ENCODE peak calls at places on chromosomes 12 and 14, in seven cellular contexts. One of them, this sample, is unnamed. For H3K27me3, the result is how much of the 10 kb centered on the place peaks cover.

GRCh38 chr12:118840878-118841277 is 140.5 kb upstream of the SRRM4 start:
- DNase-seq in stomach: no peak
- DNase-seq in upper lobe of left lung: no peak
- DNase-seq in tibial nerve: no peak
- DNase-seq in transverse colon: no peak
- DNase-seq in K562: no peak
- DNase-seq in ovary: no peak
- DNase-seq in this sample: no peak

GRCh38 chr12:6288235-6288634 is 22.2 kb upstream of the PLEKHG6 start:
- DNase-seq in stomach: no peak
- DNase-seq in K562: no peak
- DNase-seq in transverse colon: no peak
- DNase-seq in upper lobe of left lung: no peak
- DNase-seq in tibial nerve: no peak
- DNase-seq in ovary: no peak
- DNase-seq in this sample: no peak

GRCh38 chr14:76868453-76869170 is 42.4 kb downstream of the LRRC74A start:
- DNase-seq in tibial nerve: no peak
- DNase-seq in ovary: no peak
- DNase-seq in K562: no peak
- DNase-seq in upper lobe of left lung: no peak
- DNase-seq in transverse colon: no peak
- DNase-seq in stomach: no peak
- DNase-seq in this sample: no peak

GRCh38 chr14:93984070-93984469 is 7.7 kb upstream of the ASB2 start:
- DNase-seq in K562: no peak
- DNase-seq in ovary: no peak
- DNase-seq in stomach: no peak
- DNase-seq in tibial nerve: no peak
- DNase-seq in upper lobe of left lung: no peak
- DNase-seq in transverse colon: no peak
- DNase-seq in this sample: no peak

GRCh38 chr12:52607314-52607713 is 6.1 kb upstream of the KRT72 start:
- DNase-seq in ovary: no peak
- DNase-seq in K562: no peak
- DNase-seq in tibial nerve: no peak
- DNase-seq in upper lobe of left lung: no peak
- DNase-seq in stomach: no peak
- DNase-seq in transverse colon: no peak
- DNase-seq in this sample: no peak

GRCh38 chr12:99695050-99695449 is 47.5 kb downstream of the GARIN6 start:
- DNase-seq in transverse colon: no peak
- DNase-seq in ovary: no peak
- DNase-seq in K562: no peak
- DNase-seq in tibial nerve: no peak
- DNase-seq in stomach: no peak
- DNase-seq in upper lobe of left lung: no peak
- DNase-seq in this sample: no peak

GRCh38 chr12:74980510-74980909 is 229.1 kb downstream of the KCNC2 start:
- DNase-seq in stomach: no peak
- DNase-seq in ovary: no peak
- DNase-seq in upper lobe of left lung: no peak
- DNase-seq in transverse colon: no peak
- DNase-seq in tibial nerve: no peak
- DNase-seq in K562: no peak
- DNase-seq in this sample: no peak

GRCh38 chr12:29148065-29148957 is 767 bp upstream of the FAR2 start:
- DNase-seq in ovary: no peak
- DNase-seq in transverse colon: peak
- DNase-seq in K562: peak
- DNase-seq in tibial nerve: peak
- DNase-seq in upper lobe of left lung: peak
- DNase-seq in stomach: no peak
- DNase-seq in this sample: peak

GRCh38 chr12:41436076-41436475 is 248.0 kb downstream of the PDZRN4 start:
- DNase-seq in transverse colon: no peak
- DNase-seq in stomach: no peak
- DNase-seq in ovary: no peak
- DNase-seq in K562: no peak
- DNase-seq in tibial nerve: no peak
- DNase-seq in upper lobe of left lung: no peak
- DNase-seq in this sample: no peak

GRCh38 chr14:22793976-22794375 is 21.3 kb downstream of the SLC7A7 start:
- DNase-seq in K562: no peak
- DNase-seq in ovary: no peak
- DNase-seq in transverse colon: no peak
- DNase-seq in tibial nerve: no peak
- DNase-seq in upper lobe of left lung: no peak
- DNase-seq in stomach: no peak
- DNase-seq in this sample: no peak

GRCh38 chr14:105073720-105074600 is 8.7 kb upstream of the GPR132 start:
- DNase-seq in transverse colon: no peak
- DNase-seq in K562: no peak
- DNase-seq in ovary: no peak
- DNase-seq in tibial nerve: no peak
- DNase-seq in upper lobe of left lung: no peak
- DNase-seq in stomach: no peak
- DNase-seq in this sample: peak

GRCh38 chr12:49369723-49370145 is 2.5 kb downstream of the SPATS2 start:
- DNase-seq in K562: peak
- DNase-seq in tibial nerve: peak
- DNase-seq in upper lobe of left lung: no peak
- DNase-seq in transverse colon: peak
- DNase-seq in ovary: peak
- DNase-seq in stomach: peak
- DNase-seq in this sample: no peak

GRCh38 chr12:105462336-105462735 is 131.8 kb downstream of the C12orf75 start:
- DNase-seq in K562: no peak
- DNase-seq in upper lobe of left lung: no peak
- DNase-seq in tibial nerve: no peak
- DNase-seq in stomach: no peak
- DNase-seq in ovary: no peak
- DNase-seq in transverse colon: no peak
- DNase-seq in this sample: no peak

GRCh38 chr12:125129592-125130255 is 64.5 kb downstream of the AACS start:
- DNase-seq in upper lobe of left lung: no peak
- DNase-seq in stomach: no peak
- DNase-seq in K562: no peak
- DNase-seq in transverse colon: no peak
- DNase-seq in ovary: no peak
- DNase-seq in tibial nerve: no peak
- DNase-seq in this sample: no peak

GRCh38 chr14:44963775-44964380 is 1.9 kb downstream of the TOGARAM1 start:
- DNase-seq in upper lobe of left lung: no peak
- DNase-seq in transverse colon: no peak
- DNase-seq in ovary: no peak
- DNase-seq in tibial nerve: no peak
- DNase-seq in stomach: no peak
- DNase-seq in K562: no peak
- DNase-seq in this sample: no peak

GRCh38 chr14:97056086-97056485 is 258.9 kb downstream of the VRK1 start:
- DNase-seq in transverse colon: no peak
- DNase-seq in K562: no peak
- DNase-seq in upper lobe of left lung: no peak
- DNase-seq in ovary: no peak
- DNase-seq in tibial nerve: no peak
- DNase-seq in stomach: no peak
- DNase-seq in this sample: no peak

GRCh38 chr12:45721954-45722353 is 7.6 kb upstream of the ARID2 start:
- DNase-seq in transverse colon: no peak
- DNase-seq in ovary: no peak
- DNase-seq in tibial nerve: no peak
- DNase-seq in K562: no peak
- DNase-seq in upper lobe of left lung: no peak
- DNase-seq in stomach: no peak
- DNase-seq in this sample: no peak

GRCh38 chr12:18955594-18955993 is 173.9 kb upstream of the PLEKHA5 start:
- DNase-seq in ovary: no peak
- DNase-seq in tibial nerve: no peak
- DNase-seq in K562: no peak
- DNase-seq in transverse colon: no peak
- DNase-seq in stomach: no peak
- DNase-seq in upper lobe of left lung: no peak
- DNase-seq in this sample: no peak

GRCh38 chr12:127620956-127621355 is 646.0 kb upstream of the TMEM132C start:
- DNase-seq in K562: no peak
- DNase-seq in transverse colon: no peak
- DNase-seq in stomach: no peak
- DNase-seq in tibial nerve: no peak
- DNase-seq in ovary: no peak
- DNase-seq in upper lobe of left lung: no peak
- DNase-seq in this sample: no peak

GRCh38 chr12:125098676-125099406 is 33.6 kb downstream of the AACS start:
- DNase-seq in transverse colon: no peak
- DNase-seq in stomach: no peak
- DNase-seq in ovary: no peak
- DNase-seq in upper lobe of left lung: no peak
- DNase-seq in K562: no peak
- DNase-seq in tibial nerve: no peak
- DNase-seq in this sample: no peak

GRCh38 chr12:63078911-63079310 is 72.1 kb downstream of the AVPR1A start:
- DNase-seq in upper lobe of left lung: no peak
- DNase-seq in ovary: no peak
- DNase-seq in stomach: no peak
- DNase-seq in transverse colon: no peak
- DNase-seq in K562: no peak
- DNase-seq in tibial nerve: no peak
- DNase-seq in this sample: no peak

GRCh38 chr14:31336646-31337045 is 83.7 kb downstream of the HEATR5A start:
- DNase-seq in transverse colon: no peak
- DNase-seq in K562: no peak
- DNase-seq in ovary: no peak
- DNase-seq in tibial nerve: no peak
- DNase-seq in stomach: no peak
- DNase-seq in upper lobe of left lung: no peak
- DNase-seq in this sample: no peak

GRCh38 chr12:132342322-132342721 is 12.9 kb upstream of the GALNT9 start:
- DNase-seq in stomach: no peak
- DNase-seq in upper lobe of left lung: no peak
- DNase-seq in tibial nerve: no peak
- DNase-seq in K562: no peak
- DNase-seq in transverse colon: no peak
- DNase-seq in ovary: no peak
- DNase-seq in this sample: no peak

GRCh38 chr14:61965030-61965745 is 203.0 kb downstream of the SNAPC1 start:
- DNase-seq in ovary: no peak
- DNase-seq in transverse colon: no peak
- DNase-seq in stomach: no peak
- DNase-seq in upper lobe of left lung: no peak
- DNase-seq in K562: no peak
- DNase-seq in tibial nerve: no peak
- DNase-seq in this sample: no peak

GRCh38 chr14:76947078-76947837 is 81.2 kb downstream of the IRF2BPL start:
- DNase-seq in ovary: peak
- DNase-seq in upper lobe of left lung: peak
- DNase-seq in K562: peak
- DNase-seq in tibial nerve: peak
- DNase-seq in transverse colon: peak
- DNase-seq in stomach: peak
- DNase-seq in this sample: peak

GRCh38 chr14:91229743-91230200 is 14.7 kb downstream of the GPR68 start:
- DNase-seq in ovary: no peak
- DNase-seq in transverse colon: peak
- DNase-seq in stomach: no peak
- DNase-seq in K562: no peak
- DNase-seq in tibial nerve: no peak
- DNase-seq in upper lobe of left lung: no peak
- DNase-seq in this sample: no peak
- TF ChIP-seq POLR2A in ovary: no peak
- TF ChIP-seq POLR2A in transverse colon: no peak
- TF ChIP-seq POLR2A in stomach: no peak
- TF ChIP-seq POLR2A in K562: no peak
- TF ChIP-seq POLR2A in tibial nerve: no peak
- TF ChIP-seq POLR2A in upper lobe of left lung: no peak
- TF ChIP-seq POLR2A in this sample: no peak

GRCh38 chr12:2273288-2273687 is 220.5 kb downstream of the CACNA1C start:
- DNase-seq in upper lobe of left lung: no peak
- DNase-seq in tibial nerve: no peak
- DNase-seq in transverse colon: no peak
- DNase-seq in stomach: no peak
- DNase-seq in K562: no peak
- DNase-seq in ovary: no peak
- DNase-seq in this sample: no peak

GRCh38 chr12:2271961-2272360 is 219.2 kb downstream of the CACNA1C start:
- DNase-seq in ovary: no peak
- DNase-seq in tibial nerve: no peak
- DNase-seq in transverse colon: no peak
- DNase-seq in upper lobe of left lung: no peak
- DNase-seq in stomach: no peak
- DNase-seq in K562: no peak
- DNase-seq in this sample: no peak

GRCh38 chr12:2268478-2269286 is 215.9 kb downstream of the CACNA1C start:
- DNase-seq in K562: no peak
- DNase-seq in stomach: no peak
- DNase-seq in tibial nerve: no peak
- DNase-seq in ovary: no peak
- DNase-seq in transverse colon: no peak
- DNase-seq in upper lobe of left lung: no peak
- DNase-seq in this sample: no peak

GRCh38 chr12:2273751-2274150 is 221.0 kb downstream of the CACNA1C start:
- DNase-seq in K562: no peak
- DNase-seq in ovary: no peak
- DNase-seq in upper lobe of left lung: no peak
- DNase-seq in transverse colon: no peak
- DNase-seq in tibial nerve: no peak
- DNase-seq in stomach: no peak
- DNase-seq in this sample: no peak

GRCh38 chr12:2270846-2271245 is 218.1 kb downstream of the CACNA1C start:
- DNase-seq in ovary: no peak
- DNase-seq in tibial nerve: no peak
- DNase-seq in K562: no peak
- DNase-seq in transverse colon: no peak
- DNase-seq in upper lobe of left lung: no peak
- DNase-seq in stomach: no peak
- DNase-seq in this sample: no peak
- H3K27me3 ChIP-seq in ovary: under half
- H3K27me3 ChIP-seq in tibial nerve: under half
- H3K27me3 ChIP-seq in K562: under half
- H3K27me3 ChIP-seq in transverse colon: under half
- H3K27me3 ChIP-seq in upper lobe of left lung: under half
- H3K27me3 ChIP-seq in stomach: under half
- H3K27me3 ChIP-seq in this sample: under half

GRCh38 chr14:24677956-24678355 is 44.0 kb upstream of the GZMB start:
- DNase-seq in ovary: no peak
- DNase-seq in stomach: no peak
- DNase-seq in upper lobe of left lung: no peak
- DNase-seq in K562: no peak
- DNase-seq in transverse colon: no peak
- DNase-seq in tibial nerve: no peak
- DNase-seq in this sample: no peak
- TF ChIP-seq EP300 in ovary: no peak
- TF ChIP-seq EP300 in stomach: no peak
- TF ChIP-seq EP300 in upper lobe of left lung: no peak
- TF ChIP-seq EP300 in K562: no peak
- TF ChIP-seq EP300 in transverse colon: no peak
- TF ChIP-seq EP300 in tibial nerve: no peak
- TF ChIP-seq EP300 in this sample: no peak

GRCh38 chr14:58239259-58240210 is 5.1 kb upstream of the PSMA3 start:
- DNase-seq in tibial nerve: peak
- DNase-seq in K562: peak
- DNase-seq in stomach: peak
- DNase-seq in ovary: peak
- DNase-seq in transverse colon: peak
- DNase-seq in upper lobe of left lung: peak
- DNase-seq in this sample: peak
- TF ChIP-seq POLR2A in tibial nerve: peak
- TF ChIP-seq POLR2A in K562: no peak
- TF ChIP-seq POLR2A in stomach: no peak
- TF ChIP-seq POLR2A in ovary: peak
- TF ChIP-seq POLR2A in transverse colon: peak
- TF ChIP-seq POLR2A in upper lobe of left lung: no peak
- TF ChIP-seq POLR2A in this sample: peak